ENCODE peak calls at places on chromosomes 3 and 15, in five cellular contexts. B is cardiac muscle cell; Q is esophagus squamous epithelium; A is CD4-positive, alpha-beta memory T cell; D is tibial nerve. I is an unnamed sample.

GRCh38 chr15:99721104-99721778 is 12.0 kb downstream of the LYSMD4 start:
- DNase-seq in A (no peak), Q (no peak), D (no peak), B (no peak), I (no peak)

GRCh38 chr3:5188419-5189405 is 1.2 kb downstream of the EDEM1 start:
- DNase-seq in D (no peak), A (peak; percentile 73), B (peak; percentile 49), Q (no peak), I (peak; percentile 35)

GRCh38 chr3:197782230-197782629 is 8.8 kb upstream of the LRCH3 start:
- DNase-seq in B (no peak), D (no peak), Q (no peak), A (no peak), I (no peak)

GRCh38 chr3:81581966-81582599 is 179.4 kb downstream of the GBE1 start:
- DNase-seq in D (peak; percentile 18), Q (no peak), B (peak; percentile 62), A (no peak), I (no peak)

GRCh38 chr3:64342940-64343691 is 117.8 kb upstream of the PRICKLE2 start:
- DNase-seq in Q (no peak), A (no peak), D (no peak), B (peak; percentile 87), I (no peak)

GRCh38 chr3:67437090-67437489 is 217.3 kb downstream of the SUCLG2 start:
- DNase-seq in B (peak; percentile 18), D (no peak), Q (no peak), A (no peak), I (no peak)

GRCh38 chr3:34132069-34132677 is 333.7 kb downstream of the PDCD6IP start:
- DNase-seq in A (no peak), D (no peak), Q (no peak), B (peak; percentile 2), I (no peak)

GRCh38 chr3:127715541-127715940 is 42.8 kb downstream of the ABTB1 start:
- DNase-seq in B (no peak), Q (no peak), D (no peak), A (no peak), I (no peak)

GRCh38 chr3:170560296-170560695 is 25.6 kb downstream of the SLC7A14 start:
- DNase-seq in A (no peak), D (no peak), B (no peak), Q (no peak), I (no peak)

GRCh38 chr15:85543741-85544155 is 163.3 kb downstream of the AKAP13 start:
- DNase-seq in B (no peak), A (peak; percentile 24), Q (no peak), D (peak; percentile 70), I (no peak)

GRCh38 chr3:136753112-136753939 is 1.1 kb upstream of the STAG1 start:
- DNase-seq in D (no peak), Q (no peak), A (no peak), B (no peak), I (no peak)

GRCh38 chr3:10371167-10371566 is 50.3 kb upstream of the SEC13 start:
- DNase-seq in Q (no peak), D (no peak), A (no peak), B (peak; percentile 33), I (no peak)

GRCh38 chr15:44275431-44275830 is 13.1 kb upstream of the GOLM2 start:
- DNase-seq in B (no peak), D (no peak), A (no peak), Q (no peak), I (no peak)

GRCh38 chr3:152719264-152719663 is 115.7 kb upstream of the P2RY1 start:
- DNase-seq in D (no peak), Q (no peak), B (peak; percentile 72), A (no peak), I (no peak)

DNA sequence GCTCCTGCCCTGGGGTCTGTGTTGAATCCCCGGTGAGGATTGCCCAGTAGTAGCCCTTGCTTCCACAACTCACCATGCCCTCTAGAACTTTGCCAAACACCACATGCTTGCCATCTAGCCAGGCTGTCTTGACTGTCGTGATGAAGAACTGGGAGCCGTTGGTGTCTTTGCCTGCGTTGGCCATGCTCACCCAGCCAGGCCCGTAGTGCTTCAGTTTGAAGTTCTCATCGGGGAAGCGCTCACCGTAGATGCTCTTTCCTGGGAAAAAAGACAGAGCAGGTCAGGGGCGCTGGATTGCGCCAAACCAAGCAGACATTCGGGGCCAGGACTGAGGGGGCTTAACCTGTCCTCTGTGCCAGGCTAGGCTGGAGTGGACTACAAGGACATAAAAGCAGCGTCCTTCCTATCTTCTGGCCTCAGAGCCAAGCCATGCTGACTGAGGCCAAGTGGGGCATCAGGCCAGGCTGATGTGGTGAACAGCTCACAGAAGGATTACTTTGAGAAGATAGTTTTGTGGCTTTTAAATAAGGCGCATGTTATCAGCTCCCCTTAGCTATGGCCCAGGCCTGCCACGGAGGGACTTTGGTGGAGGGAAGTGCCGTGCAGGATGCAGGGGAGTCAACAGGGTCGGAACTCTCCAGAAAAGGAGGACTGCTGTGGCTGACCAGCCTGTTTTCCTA is 5.3 kb downstream of the SNX22 start:
- DNase-seq in B (no peak), Q (no peak), A (no peak), D (no peak), I (no peak)
- H3K36me3 ChIP-seq in B (peaks cover 41% of the 10 kb centered on the region), Q (peaks cover 79% of the 10 kb centered on the region), A (peaks cover 49% of the 10 kb centered on the region), D (peaks cover 80% of the 10 kb centered on the region), I (peaks cover 59% of the 10 kb centered on the region)

GRCh38 chr15:57676578-57676977 is 29.9 kb upstream of the POLR2M start:
- DNase-seq in B (no peak), A (no peak), Q (no peak), D (no peak), I (no peak)

GRCh38 chr15:57683481-57683880 is 23.0 kb upstream of the POLR2M start:
- DNase-seq in A (no peak), Q (no peak), D (no peak), B (no peak), I (no peak)

GRCh38 chr15:57681011-57681410 is 25.5 kb upstream of the POLR2M start:
- DNase-seq in B (no peak), D (no peak), Q (no peak), A (no peak), I (no peak)

GRCh38 chr15:57677206-57677605 is 29.3 kb upstream of the POLR2M start:
- DNase-seq in B (no peak), D (no peak), Q (no peak), A (no peak), I (no peak)

GRCh38 chr15:57680021-57680420 is 26.5 kb upstream of the POLR2M start:
- DNase-seq in D (no peak), A (no peak), Q (no peak), B (peak; percentile 45), I (no peak)
- H3K4me1 ChIP-seq in D (no peaks in the 10 kb centered on the region), A (peaks cover 4% of the 10 kb centered on the region), Q (no peaks in the 10 kb centered on the region), B (no peaks in the 10 kb centered on the region), I (no peaks in the 10 kb centered on the region)

GRCh38 chr3:16849240-16849639 is 35.5 kb upstream of the PLCL2 start:
- DNase-seq in Q (peak; percentile 6), A (peak; percentile 77), D (peak; percentile 60), B (peak; percentile 56), I (peak; percentile 36)
- H3K4me3 ChIP-seq in Q (no peak overlapping the region), A (peak overlapping the region; percentile 8), D (no peak overlapping the region), B (no peak overlapping the region), I (peak overlapping the region; percentile 22)

GRCh38 chr3:186933801-186934200 is 3.5 kb downstream of the ST6GAL1 start:
- DNase-seq in D (no peak), B (no peak), Q (no peak), A (no peak), I (no peak)
- H3K36me3 ChIP-seq in D (peaks cover 5% of the 10 kb centered on the region), B (no peaks in the 10 kb centered on the region), Q (no peaks in the 10 kb centered on the region), A (peaks cover 14% of the 10 kb centered on the region), I (peaks cover 21% of the 10 kb centered on the region)

GRCh38 chr15:60646595-60646994 is 167.7 kb upstream of the ICE2 start:
- DNase-seq in Q (no peak), A (no peak), D (no peak), B (no peak), I (no peak)
- H3K4me1 ChIP-seq in Q (peaks cover 12% of the 10 kb centered on the region), A (peaks cover 32% of the 10 kb centered on the region), D (no peaks in the 10 kb centered on the region), B (peaks cover 5% of the 10 kb centered on the region), I (peaks cover 19% of the 10 kb centered on the region)

GRCh38 chr15:98599911-98600685 is 48.2 kb upstream of the IGF1R start:
- DNase-seq in D (peak; percentile 34), B (peak; percentile 79), Q (peak; percentile 11), A (peak; percentile 7), I (no peak)
- H3K4me3 ChIP-seq in D (peak overlapping the region; percentile 48), B (no peak overlapping the region), Q (peak overlapping the region; percentile 33), A (no peak overlapping the region), I (peak overlapping the region; percentile 41)

GRCh38 chr3:37979798-37980476 is 10.6 kb upstream of the VILL start:
- DNase-seq in D (no peak), Q (no peak), A (no peak), B (no peak), I (no peak)
- H3K36me3 ChIP-seq in D (peaks cover 92% of the 10 kb centered on the region), Q (peaks cover 71% of the 10 kb centered on the region), A (no peaks in the 10 kb centered on the region), B (peaks cover 10% of the 10 kb centered on the region), I (no peaks in the 10 kb centered on the region)